ENCODE peak calls at places on chromosomes 5 and 9, in ten cellular contexts. N is Kasumi-1; W is CD4-positive, alpha-beta T cell; A is neural progenitor cell; H is AG10803; T is NCI-H1092 treated with DMSO at 0.1 percent for 48 hours; G is activated CD8-positive, alpha-beta memory T cell treated with anti-CD3 and anti-CD28 coated beads for 1 hour; C is brain microvascular endothelial cell; O is K562; F is nucleus accumbens. M is an unnamed sample.

GRCh38 chr9:130428096-130428665 is 16.6 kb upstream of the ASS1 start:
- DNase-seq in N (no peak), W (no peak), A (no peak), H (no peak), T (no peak), G (no peak), C (no peak), O (no peak), F (no peak), M (no peak)

GRCh38 chr5:72695659-72696058 is 120.8 kb upstream of the TNPO1 start:
- DNase-seq in N (no peak), W (no peak), A (no peak), H (no peak), T (no peak), G (no peak), C (no peak), O (no peak), F (no peak), M (no peak)

GRCh38 chr5:158463971-158464370 is 605.0 kb upstream of the CLINT1 start:
- DNase-seq in N (no peak), W (no peak), A (no peak), H (peak), T (no peak), G (no peak), C (no peak), O (no peak), F (no peak), M (no peak)

GRCh38 chr9:73179594-73179993 is 27.9 kb downstream of the ANXA1 start:
- DNase-seq in N (no peak), W (no peak), A (peak), H (no peak), T (no peak), G (no peak), C (no peak), O (no peak), F (no peak), M (peak)

GRCh38 chr5:130714200-130714599 is 450.9 kb downstream of the HINT1 start:
- DNase-seq in N (no peak), W (no peak), A (no peak), H (no peak), T (no peak), G (no peak), C (no peak), O (no peak), F (no peak), M (no peak)

GRCh38 chr5:10192309-10192708 is 57.4 kb downstream of the ATPSCKMT start:
- DNase-seq in N (no peak), W (no peak), A (no peak), H (peak), T (no peak), G (no peak), C (peak), O (no peak), F (no peak), M (peak)

GRCh38 chr5:178192244-178192643 is 5.1 kb upstream of the GMCL2 start:
- DNase-seq in N (no peak), W (no peak), A (no peak), H (no peak), T (no peak), G (no peak), C (no peak), O (no peak), F (no peak), M (no peak)

GRCh38 chr5:136028782-136029742 is at the start of gene TGFBI:
- DNase-seq in N (no peak), W (no peak), A (peak), H (peak), T (no peak), G (no peak), C (no peak), O (no peak), F (no peak), M (peak)

GRCh38 chr9:84600739-84601138 is 68.8 kb upstream of the NTRK2 start:
- DNase-seq in N (no peak), W (no peak), A (no peak), H (no peak), T (no peak), G (no peak), C (no peak), O (no peak), F (no peak), M (no peak)

GRCh38 chr5:112529525-112529924 is 110.4 kb upstream of the EPB41L4A start:
- DNase-seq in N (peak), W (no peak), A (peak), H (no peak), T (peak), G (no peak), C (no peak), O (peak), F (no peak), M (no peak)

GRCh38 chr5:126370796-126371718 is 52.2 kb upstream of the GRAMD2B start:
- DNase-seq in N (no peak), W (no peak), A (no peak), H (peak), T (no peak), G (no peak), C (no peak), O (no peak), F (no peak), M (peak)

GRCh38 chr5:82355496-82355895 is 77.3 kb upstream of the RPS23 start:
- DNase-seq in N (no peak), W (no peak), A (no peak), H (no peak), T (no peak), G (no peak), C (no peak), O (no peak), F (no peak), M (no peak)

GRCh38 chr5:29054694-29055093 is 2016.3 kb upstream of the CDH9 start:
- DNase-seq in N (no peak), W (no peak), A (no peak), H (no peak), T (no peak), G (no peak), C (no peak), O (no peak), F (no peak), M (no peak)

GRCh38 chr5:600551-601541 is 11.3 kb upstream of the CEP72 start:
- DNase-seq in N (no peak), W (no peak), A (no peak), H (no peak), T (no peak), G (no peak), C (no peak), O (no peak), F (no peak), M (no peak)

M was measured in Caki2.